ENCODE peak calls at places on chromosomes 3 and 15, in six cellular contexts. C is choroid plexus epithelial cell, B is GM23338, R is lower leg skin, W is cardiac muscle cell, Y is BE2C. J is an unnamed sample.

GRCh38 chr3:191136347-191136746 is 62.7 kb upstream of the OSTN start:
- DNase-seq in C (peak; percentile 66), B (peak; percentile 61), R (no peak), W (peak; percentile 42), Y (no peak), J (peak; percentile 31)

GRCh38 chr3:189900578-189900977 is 220.1 kb downstream of the P3H2 start:
- DNase-seq in C (no peak), B (no peak), R (peak; percentile 41), W (no peak), Y (no peak), J (no peak)

GRCh38 chr15:37872661-37873060 is 61.8 kb upstream of the TMCO5A start:
- DNase-seq in C (peak; percentile 23), B (no peak), R (no peak), W (no peak), Y (no peak), J (no peak)

GRCh38 chr3:43857361-43858051 is 166.8 kb downstream of the ABHD5 start:
- DNase-seq in C (peak; percentile 52), B (no peak), R (no peak), W (no peak), Y (no peak), J (peak; percentile 45)

GRCh38 chr3:45552031-45552772 is 42.3 kb upstream of the LIMD1 start:
- DNase-seq in C (no peak), B (no peak), R (no peak), W (peak; percentile 5), Y (no peak), J (no peak)

GRCh38 chr15:40331026-40331425 is 7.5 kb downstream of the INAFM2 start:
- DNase-seq in C (no peak), B (no peak), R (no peak), W (no peak), Y (no peak), J (no peak)

GRCh38 chr15:42491540-42492225 is 742 bp upstream of the ZNF106 start:
- DNase-seq in C (peak; percentile 70), B (no peak), R (no peak), W (peak; percentile 68), Y (no peak), J (peak; percentile 63)

GRCh38 chr3:66476852-66477381 is 23.9 kb downstream of the LRIG1 start:
- DNase-seq in C (no peak), B (no peak), R (no peak), W (no peak), Y (no peak), J (peak; percentile 67)

GRCh38 chr3:41653575-41654239 is 308.2 kb downstream of the ULK4 start:
- DNase-seq in C (peak; percentile 91), B (no peak), R (no peak), W (peak; percentile 11), Y (no peak), J (peak; percentile 26)

GRCh38 chr3:187066228-187066995 is 72.9 kb downstream of the RPL39L start:
- DNase-seq in C (peak; percentile 59), B (peak; percentile 94), R (no peak), W (peak; percentile 57), Y (peak; percentile 39), J (peak; percentile 20)

GRCh38 chr3:30720586-30721313 is 114.3 kb downstream of the TGFBR2 start:
- DNase-seq in C (peak; percentile 68), B (no peak), R (no peak), W (no peak), Y (no peak), J (peak; percentile 71)

GRCh38 chr3:195441476-195441970 is 1.3 kb downstream of the ACAP2 start:
- DNase-seq in C (no peak), B (no peak), R (no peak), W (peak; percentile 17), Y (no peak), J (peak; percentile 11)

GRCh38 chr3:144241381-144241780 is 269.8 kb downstream of the DIPK2A start:
- DNase-seq in C (no peak), B (no peak), R (no peak), W (no peak), Y (no peak), J (no peak)

GRCh38 chr15:83581381-83581780 is 72.5 kb upstream of the ADAMTSL3 start:
- DNase-seq in C (peak; percentile 42), B (no peak), R (no peak), W (peak; percentile 20), Y (no peak), J (no peak)

GRCh38 chr3:4138784-4139431 is 164.3 kb upstream of the SETMAR start:
- DNase-seq in C (no peak), B (no peak), R (no peak), W (no peak), Y (no peak), J (no peak)

GRCh38 chr3:172300187-172300586 is 148.1 kb downstream of the GHSR start:
- DNase-seq in C (no peak), B (no peak), R (no peak), W (no peak), Y (no peak), J (no peak)

GRCh38 chr3:39150803-39151631 is 2.4 kb downstream of the CSRNP1 start:
- DNase-seq in C (peak; percentile 97), B (peak; percentile 95), R (peak; percentile 78), W (peak; percentile 99), Y (peak; percentile 56), J (peak; percentile 98)

GRCh38 chr3:36514171-36514570 is 133.9 kb downstream of the STAC start:
- DNase-seq in C (no peak), B (no peak), R (no peak), W (peak; percentile 23), Y (no peak), J (peak; percentile 14)

GRCh38 chr3:45541326-45542321 is 52.9 kb upstream of the LIMD1 start:
- DNase-seq in C (no peak), B (no peak), R (no peak), W (no peak), Y (no peak), J (no peak)

GRCh38 chr3:102536479-102536878 is 101.7 kb downstream of the ZPLD1 start:
- DNase-seq in C (peak; percentile 66), B (peak; percentile 64), R (no peak), W (peak; percentile 60), Y (no peak), J (peak; percentile 54)

GRCh38 chr3:194554488-194555098 is 67.8 kb upstream of the ATP13A3 start:
- DNase-seq in C (no peak), B (no peak), R (no peak), W (no peak), Y (no peak), J (no peak)

GRCh38 chr3:55619186-55619808 is 132.2 kb upstream of the WNT5A start:
- DNase-seq in C (no peak), B (no peak), R (no peak), W (no peak), Y (no peak), J (no peak)

GRCh38 chr3:56190130-56190529 is 278.1 kb downstream of the ERC2 start:
- DNase-seq in C (no peak), B (no peak), R (no peak), W (no peak), Y (no peak), J (no peak)

DNA sequence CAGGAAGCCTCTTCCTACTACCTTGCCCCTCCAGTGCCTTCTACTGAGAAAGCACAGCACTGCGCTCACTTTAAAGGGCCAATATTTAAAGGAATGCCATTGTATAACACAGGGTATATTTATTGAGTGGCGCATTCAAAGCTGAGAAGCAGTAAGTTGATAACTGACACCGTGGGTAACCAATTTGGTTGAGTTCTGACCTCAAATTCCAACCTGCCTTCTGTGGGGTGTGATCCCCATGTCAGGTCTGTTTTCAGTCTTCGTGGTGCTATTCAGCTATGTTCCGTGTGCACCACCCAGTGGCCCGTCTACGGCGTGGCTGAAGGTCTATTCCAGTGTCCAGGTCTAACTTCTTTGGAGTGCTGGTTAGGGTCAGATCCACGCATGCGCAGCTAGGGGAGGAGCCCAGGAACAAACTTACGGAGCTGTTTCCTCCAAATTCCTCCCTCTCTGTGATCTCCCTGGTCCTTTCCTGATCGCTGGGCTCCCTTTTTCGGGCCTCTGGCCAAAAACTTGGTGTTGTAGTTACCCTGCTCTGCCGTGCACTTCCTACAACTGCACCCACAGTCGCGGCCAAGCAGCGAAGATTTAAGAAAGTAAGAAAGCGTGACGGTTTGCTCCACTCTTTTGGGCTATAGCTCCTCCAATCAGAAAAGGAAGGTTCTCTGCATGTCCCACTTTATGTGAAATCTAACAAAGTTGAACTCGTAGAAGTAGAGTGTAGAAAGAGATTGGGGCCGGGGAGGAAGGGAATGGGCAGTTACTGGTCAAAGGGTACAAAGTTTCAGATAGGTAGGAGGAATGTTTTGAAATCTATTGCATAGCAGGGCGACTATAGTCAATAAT is 7.7 kb downstream of the LRRC2 start:
- DNase-seq in C (peak; percentile 94), B (peak; percentile 70), R (peak; percentile 26), W (peak; percentile 91), Y (peak; percentile 10), J (peak; percentile 78)
- TF ChIP-seq CTCF in C (peak; percentile 91), B (peak; percentile 74), R (no peak), W (peak; percentile 70), Y (peak; percentile 16), J (peak; percentile 76)

GRCh38 chr15:48331796-48332641 is 790 bp downstream of the DUT start:
- DNase-seq in C (peak; percentile 63), B (peak; percentile 80), R (peak; percentile 52), W (no peak), Y (peak; percentile 85), J (no peak)

GRCh38 chr15:48330855-48331795 is at the start of gene DUT:
- DNase-seq in C (peak; percentile 83), B (peak; percentile 89), R (peak; percentile 74), W (peak; percentile 88), Y (peak; percentile 86), J (peak; percentile 88)

GRCh38 chr15:48334260-48334659 is 3.0 kb downstream of the DUT start:
- DNase-seq in C (peak; percentile 78), B (peak; percentile 33), R (no peak), W (no peak), Y (no peak), J (no peak)

GRCh38 chr15:48333553-48333952 is 2.3 kb downstream of the DUT start:
- DNase-seq in C (no peak), B (no peak), R (no peak), W (no peak), Y (no peak), J (no peak)

GRCh38 chr15:48332642-48333034 is 1.4 kb downstream of the DUT start:
- DNase-seq in C (no peak), B (peak; percentile 27), R (no peak), W (no peak), Y (no peak), J (no peak)
- H3K4me3 ChIP-seq in C (peak overlapping the region; percentile 6), B (peak overlapping the region; percentile 90), R (no peak overlapping the region), W (peak overlapping the region; percentile 80), Y (peak overlapping the region; percentile 91), J (peak overlapping the region; percentile 74)

DNA sequence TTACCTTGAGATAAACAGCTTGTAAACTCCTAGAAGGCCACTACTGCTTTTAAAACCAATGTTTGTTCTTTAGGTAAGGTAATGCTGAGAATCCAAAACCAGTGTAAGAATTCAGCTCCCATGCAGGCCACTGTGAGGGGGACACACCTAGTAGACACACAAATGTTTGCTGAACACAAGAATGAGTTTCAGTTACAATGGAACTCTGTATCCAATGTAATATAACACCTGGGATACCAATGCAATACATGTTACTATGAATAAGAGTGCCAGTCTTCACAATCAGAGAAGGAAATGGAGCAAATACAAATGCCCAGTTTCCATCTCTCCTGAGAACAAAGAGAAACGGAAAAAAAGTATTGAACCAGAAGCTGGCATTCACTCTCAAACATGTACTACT is 65.9 kb downstream of the IGF2BP2 start:
- DNase-seq in C (no peak), B (no peak), R (no peak), W (no peak), Y (no peak), J (no peak)
- TF ChIP-seq CTCF in C (no peak), B (no peak), R (no peak), W (no peak), Y (no peak), J (no peak)

GRCh38 chr15:75453703-75454470 is 2.4 kb upstream of the SIN3A start:
- DNase-seq in C (peak; percentile 100), B (peak; percentile 100), R (peak; percentile 99), W (peak; percentile 100), Y (peak; percentile 99), J (peak; percentile 100)
- H3K4me3 ChIP-seq in C (peak overlapping the region; percentile 86), B (peak overlapping the region; percentile 92), R (peak overlapping the region; percentile 81), W (peak overlapping the region; percentile 74), Y (peak overlapping the region; percentile 91), J (peak overlapping the region; percentile 88)

J was measured in astrocyte of the spinal cord.